ENCODE peak calls at places on chromosome 22, in four cellular contexts. P is IMR-90, H is GM13976, W is ovary. E is an unnamed sample.
A peak's percentile ranks its signal among the peaks of the same experiment; 100 is the strongest.

GRCh38 chr22:50016308-50016987 is 3.9 kb upstream of the IL17REL start:
- DNase-seq in P (no peak), H (no peak), W (no peak), E (no peak)

GRCh38 chr22:23386822-23387580 is 193.1 kb downstream of the IGLL1 start:
- DNase-seq in P (no peak), H (peak; percentile 32), W (no peak), E (no peak)

GRCh38 chr22:19936513-19936912 is 5.1 kb upstream of the COMT start:
- DNase-seq in P (no peak), H (no peak), W (no peak), E (no peak)

GRCh38 chr22:35761037-35761436 is 43.4 kb downstream of the APOL5 start:
- DNase-seq in P (peak; percentile 24), H (no peak), W (no peak), E (no peak)

GRCh38 chr22:23065495-23066122 is 4.7 kb upstream of the GNAZ start:
- DNase-seq in P (no peak), H (no peak), W (peak; percentile 11), E (no peak)

GRCh38 chr22:50673231-50674126 is 856 bp downstream of the SHANK3 start:
- DNase-seq in P (no peak), H (peak; percentile 67), W (no peak), E (peak; percentile 53)

GRCh38 chr22:24950272-24950902 is 2.1 kb upstream of the KIAA1671 start:
- DNase-seq in P (peak; percentile 8), H (no peak), W (no peak), E (no peak)

GRCh38 chr22:42632096-42632495 is 8.3 kb downstream of the ATP5MGL start:
- DNase-seq in P (no peak), H (peak; percentile 26), W (no peak), E (no peak)

GRCh38 chr22:23306438-23306921 is 126.2 kb downstream of the BCR start:
- DNase-seq in P (peak; percentile 74), H (no peak), W (peak; percentile 37), E (no peak)

GRCh38 chr22:24768537-24769374 is 5.8 kb downstream of the PIWIL3 start:
- DNase-seq in P (peak; percentile 76), H (peak; percentile 63), W (peak; percentile 35), E (peak; percentile 61)

GRCh38 chr22:35749808-35750207 is 32.1 kb downstream of the APOL5 start:
- DNase-seq in P (no peak), H (no peak), W (no peak), E (peak; percentile 36)

GRCh38 chr22:48334971-48335370 is 1492.7 kb downstream of the BRD1 start:
- DNase-seq in P (no peak), H (no peak), W (no peak), E (no peak)

GRCh38 chr22:19787849-19788141 is 27.2 kb downstream of the TBX1 start:
- DNase-seq in P (no peak), H (no peak), W (no peak), E (no peak)

GRCh38 chr22:50261615-50262459 is at the start of gene MAPK12:
- DNase-seq in P (no peak), H (peak; percentile 88), W (peak; percentile 78), E (peak; percentile 93)

GRCh38 chr22:26970809-26971394 is 313.5 kb downstream of the MIAT start:
- DNase-seq in P (no peak), H (no peak), W (no peak), E (no peak)

GRCh38 chr22:26718905-26719304 is 61.5 kb downstream of the MIAT start:
- DNase-seq in P (peak; percentile 91), H (no peak), W (no peak), E (no peak)

GRCh38 chr22:27850000-27850465 is 48.5 kb upstream of the MN1 start:
- DNase-seq in P (no peak), H (no peak), W (no peak), E (no peak)

GRCh38 chr22:31039393-31039792 is 41.7 kb upstream of the SMTN start:
- DNase-seq in P (peak; percentile 80), H (no peak), W (peak; percentile 73), E (no peak)

GRCh38 chr22:47570851-47571250 is 808.4 kb downstream of the TBC1D22A start:
- DNase-seq in P (no peak), H (no peak), W (no peak), E (no peak)

GRCh38 chr22:41487037-41487963 is 18.4 kb downstream of the ACO2 start:
- DNase-seq in P (peak; percentile 70), H (no peak), W (no peak), E (no peak)

GRCh38 chr22:30968015-30968923 is at the start of gene MORC2:
- DNase-seq in P (peak; percentile 15), H (no peak), W (no peak), E (no peak)

GRCh38 chr22:24494535-24495364 is at the start of gene UPB1:
- DNase-seq in P (no peak), H (no peak), W (no peak), E (no peak)

GRCh38 chr22:50272103-50272782 is 2.1 kb upstream of the MAPK11 start:
- DNase-seq in P (peak; percentile 13), H (no peak), W (no peak), E (no peak)

GRCh38 chr22:41555325-41555724 is 5.5 kb upstream of the CSDC2 start:
- DNase-seq in P (no peak), H (no peak), W (peak; percentile 65), E (no peak)

GRCh38 chr22:44617828-44618227 is 84.2 kb upstream of the PRR5 start:
- DNase-seq in P (no peak), H (no peak), W (no peak), E (no peak)

GRCh38 chr22:19553201-19553600 is 29.0 kb upstream of the CLDN5 start:
- DNase-seq in P (no peak), H (no peak), W (no peak), E (no peak)

GRCh38 chr22:50247748-50248147 is 2.9 kb upstream of the TUBGCP6 start:
- DNase-seq in P (peak; percentile 61), H (peak; percentile 64), W (no peak), E (no peak)

GRCh38 chr22:24554316-24555159 is at the start of gene GUCD1:
- DNase-seq in P (peak; percentile 41), H (no peak), W (no peak), E (peak; percentile 53)

GRCh38 chr22:44340271-44341239 is 27.8 kb upstream of the SHISAL1 start:
- DNase-seq in P (no peak), H (no peak), W (no peak), E (no peak)

GRCh38 chr22:19448076-19448607 is 631 bp upstream of the C22orf39 start:
- DNase-seq in P (peak; percentile 43), H (peak; percentile 78), W (no peak), E (peak; percentile 80)

GRCh38 chr22:11066458-11067285 is 4461.3 kb upstream of the OR11H1 start:
- DNase-seq in P (no peak), H (peak; percentile 63), W (no peak), E (peak; percentile 55)

GRCh38 chr22:19876941-19877625 is 22.4 kb upstream of the GNB1L start:
- DNase-seq in P (no peak), H (no peak), W (no peak), E (no peak)

GRCh38 chr22:19742160-19743066 is 18.2 kb upstream of the TBX1 start:
- DNase-seq in P (no peak), H (no peak), W (no peak), E (no peak)

GRCh38 chr22:42889290-42889689 is 32.2 kb upstream of the ARFGAP3 start:
- DNase-seq in P (no peak), H (peak; percentile 88), W (no peak), E (peak; percentile 89)

GRCh38 chr22:43270949-43271348 is 72.2 kb downstream of the SCUBE1 start:
- DNase-seq in P (no peak), H (no peak), W (no peak), E (no peak)

GRCh38 chr22:24730864-24731263 is 43.7 kb downstream of the PIWIL3 start:
- DNase-seq in P (no peak), H (no peak), W (no peak), E (no peak)

GRCh38 chr22:47592791-47593190 is 830.3 kb downstream of the TBC1D22A start:
- DNase-seq in P (no peak), H (no peak), W (no peak), E (no peak)

GRCh38 chr22:24421428-24421931 is 5.9 kb upstream of the ADORA2A start:
- DNase-seq in P (no peak), H (peak; percentile 74), W (no peak), E (peak; percentile 80)

GRCh38 chr22:19975707-19976035 is 34.1 kb upstream of the TXNRD2 start:
- DNase-seq in P (no peak), H (no peak), W (no peak), E (no peak)

GRCh38 chr22:20407829-20408228 is 13.9 kb downstream of the ZNF74 start:
- DNase-seq in P (no peak), H (no peak), W (no peak), E (no peak)

GRCh38 chr22:37608477-37609239 is at the start of gene GGA1:
- DNase-seq in P (peak; percentile 97), H (peak; percentile 97), W (peak; percentile 95), E (peak; percentile 98)
- TF ChIP-seq CTCF in P (peak; percentile 5), H (no peak), W (peak; percentile 6), E (no peak)

DNA sequence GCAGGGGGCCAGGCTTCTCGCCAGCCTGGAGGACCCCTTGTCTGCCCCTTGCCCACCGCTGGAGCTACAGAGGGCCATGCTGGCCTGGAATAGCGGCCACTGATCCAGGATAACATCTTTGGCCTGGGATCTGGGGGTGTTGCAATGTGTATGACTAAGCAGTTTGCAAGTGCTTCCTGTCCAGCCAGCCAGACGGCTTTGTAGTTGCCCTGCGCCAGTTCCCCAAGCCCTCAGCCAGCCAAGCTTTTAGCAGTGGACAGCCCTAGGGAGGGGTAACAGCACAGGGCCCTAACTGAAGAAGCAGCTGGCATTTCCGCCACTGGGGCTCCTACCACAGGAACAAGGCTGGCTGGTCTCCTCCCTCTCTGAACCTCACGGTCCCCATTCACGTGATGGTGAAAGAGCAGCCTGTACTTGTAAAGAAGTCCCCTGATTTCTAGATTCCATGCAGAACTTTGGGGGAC is 32.1 kb downstream of the UQCR10 start:
- DNase-seq in P (peak; percentile 94), H (no peak), W (peak; percentile 57), E (no peak)
- TF ChIP-seq CTCF in P (peak; percentile 19), H (no peak), W (no peak), E (no peak)

GRCh38 chr22:38685761-38686160 is 4.0 kb downstream of the TOMM22 start:
- DNase-seq in P (no peak), H (no peak), W (no peak), E (no peak)

DNA sequence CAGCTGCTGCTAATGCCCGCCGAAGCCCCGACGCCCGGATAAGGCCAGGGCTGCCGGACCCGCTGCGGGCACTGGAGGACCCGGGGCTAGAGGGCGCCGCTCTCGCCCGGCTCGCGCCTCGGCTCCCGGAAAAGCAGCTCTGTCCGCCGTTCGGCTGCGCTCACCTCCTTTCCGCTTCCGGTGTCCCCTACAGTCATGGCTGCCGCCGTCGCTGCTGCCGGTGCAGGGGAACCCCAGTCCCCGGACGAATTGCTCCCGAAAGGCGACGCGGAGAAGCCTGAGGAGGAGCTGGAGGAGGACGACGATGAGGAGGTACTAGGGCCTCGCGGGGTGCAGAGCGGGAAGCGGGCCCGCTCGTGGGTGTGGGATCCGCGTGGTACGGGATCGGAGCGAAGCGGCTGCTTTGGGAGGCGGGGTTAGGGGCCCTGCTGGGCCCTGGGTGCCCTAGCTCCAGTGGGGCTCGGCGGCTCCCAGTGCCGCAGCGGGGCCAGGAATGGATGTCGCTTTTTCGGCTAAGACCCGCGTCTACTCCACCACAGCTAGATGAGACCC is at the start of gene TOMM22:
- DNase-seq in P (peak; percentile 83), H (peak; percentile 99), W (peak; percentile 87), E (peak; percentile 97)
- TF ChIP-seq CTCF in P (peak; percentile 82), H (peak; percentile 79), W (peak; percentile 61), E (peak; percentile 92)

GRCh38 chr22:46027219-46028068 is 50.5 kb upstream of the WNT7B start:
- DNase-seq in P (no peak), H (no peak), W (peak; percentile 84), E (no peak)
- TF ChIP-seq CTCF in P (no peak), H (no peak), W (peak; percentile 52), E (no peak)